ENCODE peak calls at places on chromosomes 13 and 19, in ten cellular contexts. I is Peyer's patch, D is astrocyte of the spinal cord, F is fibroblast of pulmonary artery, M is brain microvascular endothelial cell, L is uterus, H is ovary, V is kidney epithelial cell, E is upper lobe of right lung, K is MM.1S. X is an unnamed sample.

GRCh38 chr13:55967055-55967454 is 1173.7 kb upstream of the PRR20A start:
- DNase-seq in H (no peak), E (no peak), L (no peak), M (no peak), K (no peak), D (no peak), F (no peak), I (no peak), V (no peak), X (no peak)

GRCh38 chr19:17526922-17527321 is 15.5 kb downstream of the PGLS start:
- DNase-seq in F (no peak), K (no peak), L (no peak), D (no peak), H (no peak), V (no peak), E (no peak), I (peak), M (no peak), X (no peak)

GRCh38 chr19:50315773-50316448 is 13.3 kb downstream of the KCNC3 start:
- DNase-seq in L (no peak), H (no peak), K (no peak), I (no peak), D (peak), V (no peak), E (no peak), F (no peak), M (no peak), X (no peak)

GRCh38 chr19:33690461-33691427 is 69.0 kb downstream of the CHST8 start:
- DNase-seq in D (no peak), I (no peak), L (no peak), F (no peak), H (no peak), K (no peak), V (no peak), M (no peak), E (peak), X (no peak)

GRCh38 chr13:111789420-111789819 is 277.5 kb upstream of the SOX1 start:
- DNase-seq in D (no peak), K (no peak), H (no peak), L (no peak), F (no peak), E (no peak), M (no peak), I (no peak), V (no peak), X (no peak)

GRCh38 chr19:16584825-16585801 is 12.9 kb upstream of the SLC35E1 start:
- DNase-seq in H (no peak), F (no peak), I (no peak), K (peak), M (no peak), D (no peak), V (no peak), L (no peak), E (no peak), X (no peak)

GRCh38 chr19:3576696-3577443 is 4.1 kb downstream of the HMG20B start:
- DNase-seq in I (no peak), M (no peak), L (peak), E (no peak), F (peak), V (no peak), D (peak), K (no peak), H (peak), X (no peak)

GRCh38 chr19:33520844-33521479 is 629 bp downstream of the PEPD start:
- DNase-seq in D (no peak), M (no peak), K (no peak), H (no peak), E (no peak), V (no peak), I (no peak), F (no peak), L (peak), X (no peak)

GRCh38 chr19:35362261-35363000 is 4.2 kb downstream of the FFAR3 start:
- DNase-seq in V (no peak), D (no peak), F (no peak), M (no peak), I (no peak), E (no peak), L (no peak), K (no peak), H (no peak), X (no peak)

GRCh38 chr19:55098716-55099556 is 18.5 kb downstream of the PPP1R12C start:
- DNase-seq in L (no peak), K (no peak), M (no peak), D (no peak), V (no peak), E (no peak), H (no peak), I (no peak), F (no peak), X (no peak)
- H3K4me3 ChIP-seq in L (no peak), K (no peak), M (no peak), D (no peak), V (no peak), E (no peak), H (no peak), I (no peak), F (no peak), X (no peak)

GRCh38 chr19:49065905-49066512 is 1.4 kb upstream of the NTF4 start:
- DNase-seq in I (no peak), L (no peak), F (no peak), H (no peak), E (no peak), K (no peak), V (no peak), M (no peak), D (no peak), X (no peak)

GRCh38 chr19:49067554-49067953 is 2.9 kb upstream of the NTF4 start:
- DNase-seq in D (no peak), M (no peak), K (no peak), V (no peak), H (no peak), E (no peak), F (no peak), L (no peak), I (no peak), X (no peak)

GRCh38 chr19:49064029-49064629 is 489 bp downstream of the NTF4 start:
- DNase-seq in H (no peak), I (no peak), L (no peak), F (no peak), K (no peak), M (no peak), E (no peak), V (no peak), D (no peak), X (no peak)

GRCh38 chr19:49061445-49061844 is 3.2 kb downstream of the NTF4 start:
- DNase-seq in F (no peak), V (no peak), D (no peak), K (no peak), E (no peak), M (no peak), L (no peak), I (no peak), H (no peak), X (no peak)

GRCh38 chr19:49064768-49065611 is at the start of gene NTF4:
- DNase-seq in F (peak), M (no peak), D (no peak), L (no peak), H (peak), V (no peak), I (no peak), E (no peak), K (no peak), X (no peak)
- TF ChIP-seq CTCF in F (no peak), M (no peak), D (no peak), L (no peak), H (no peak), V (no peak), I (no peak), E (no peak), K (no peak), X (no peak)

DNA sequence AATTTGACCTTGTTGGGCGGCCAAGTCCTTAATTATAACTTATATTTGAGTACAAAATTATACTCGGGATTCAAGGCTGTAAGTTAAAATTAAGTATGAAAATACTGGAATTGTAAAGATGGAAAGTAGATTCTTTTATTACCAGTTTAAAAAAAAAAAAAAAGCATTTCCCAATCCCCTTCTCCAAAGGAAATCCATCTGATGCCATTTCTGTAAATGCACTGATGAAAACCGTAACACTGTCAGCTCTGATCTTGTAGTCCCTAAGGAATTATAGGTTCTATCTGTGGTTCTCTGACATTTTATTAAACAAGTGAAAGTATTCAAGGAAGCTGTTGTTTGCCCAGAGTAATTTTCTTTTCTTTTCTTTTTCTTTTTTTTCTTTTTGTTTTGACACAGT is 41.6 kb upstream of the HNRNPA1L2 start:
- DNase-seq in F (peak), E (no peak), V (no peak), I (no peak), K (no peak), H (no peak), L (no peak), D (peak), M (no peak), X (no peak)
- H3K4me3 ChIP-seq in F (peak), E (peak), V (peak), I (peak), K (no peak), H (peak), L (peak), D (peak), M (peak), X (peak)

GRCh38 chr13:28755546-28755870 is 36.7 kb upstream of the SLC46A3 start:
- DNase-seq in I (no peak), H (no peak), L (no peak), F (no peak), K (no peak), E (no peak), M (no peak), D (no peak), V (no peak), X (peak)

GRCh38 chr13:28754698-28755545 is 36.2 kb upstream of the SLC46A3 start:
- DNase-seq in E (no peak), L (peak), K (no peak), F (peak), M (peak), I (no peak), V (no peak), H (no peak), D (peak), X (no peak)

GRCh38 chr13:28751210-28751935 is 32.6 kb upstream of the SLC46A3 start:
- DNase-seq in L (no peak), M (no peak), D (no peak), H (no peak), V (no peak), K (no peak), E (no peak), I (no peak), F (peak), X (no peak)

GRCh38 chr13:28753946-28754345 is 35.2 kb upstream of the SLC46A3 start:
- DNase-seq in L (no peak), E (no peak), V (no peak), K (no peak), D (no peak), F (no peak), H (no peak), M (no peak), I (no peak), X (no peak)

DNA sequence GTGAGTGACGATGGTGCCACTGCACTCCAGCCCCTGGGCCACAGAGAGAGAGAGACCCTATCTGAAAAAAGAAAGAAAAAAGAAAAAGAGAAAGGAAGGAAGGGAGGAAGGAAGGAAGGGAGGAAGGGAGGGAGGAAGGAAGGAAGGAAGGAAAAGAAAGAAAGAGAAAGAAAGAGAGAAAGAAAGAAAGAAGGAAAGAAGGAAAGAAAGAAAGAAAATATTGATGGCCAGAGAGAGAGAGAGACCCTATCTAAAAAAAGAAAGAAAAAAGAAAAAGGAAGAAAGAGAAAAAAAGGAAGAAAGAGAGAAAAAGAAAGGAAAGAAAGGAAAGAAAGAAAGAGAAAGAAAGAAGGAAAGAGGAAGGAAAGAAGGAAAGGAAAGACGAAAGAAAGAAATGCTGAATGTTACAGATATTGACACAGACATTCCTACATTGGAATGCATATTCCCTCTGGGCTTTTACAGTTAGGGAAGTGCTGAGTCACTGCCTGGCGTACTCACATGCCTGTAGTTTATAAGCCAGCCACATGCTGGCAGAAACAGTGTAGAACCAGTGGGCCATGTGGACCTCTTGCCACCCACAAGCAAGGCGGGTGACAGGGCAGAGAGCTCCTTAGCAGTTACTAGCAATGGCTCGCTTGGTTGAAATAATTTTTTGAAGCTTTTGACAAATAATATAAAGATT is 34.6 kb upstream of the SLC46A3 start:
- DNase-seq in F (peak), V (peak), K (no peak), L (no peak), D (peak), I (no peak), M (peak), E (peak), H (no peak), X (peak)
- TF ChIP-seq CTCF in F (peak), V (no peak), K (no peak), L (no peak), D (peak), I (peak), M (peak), E (peak), H (no peak), X (no peak)

DNA sequence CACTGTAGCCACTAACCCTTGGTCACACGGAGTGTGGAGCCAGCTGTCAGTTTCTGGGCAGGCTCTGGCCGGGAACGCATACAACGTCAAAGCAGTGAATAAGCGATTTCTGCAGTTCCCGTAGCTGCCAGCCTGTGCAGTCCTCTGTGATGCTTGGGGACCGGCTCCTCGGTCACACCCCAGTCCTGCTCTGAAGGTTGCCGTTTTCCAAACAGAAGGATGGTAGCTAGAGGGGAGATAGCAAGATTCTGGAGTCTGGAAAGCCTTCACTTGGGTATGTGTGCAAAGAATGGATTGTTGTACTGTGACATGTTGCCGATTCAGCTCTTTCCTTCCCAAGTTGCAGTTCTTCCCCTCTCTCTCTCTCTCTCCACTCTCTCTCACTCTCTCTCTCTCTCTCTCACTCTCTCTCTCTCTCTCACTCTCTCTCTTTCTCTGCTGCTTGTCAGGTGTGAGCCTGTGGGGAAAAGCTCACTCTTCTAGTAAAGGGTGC is 38.7 kb upstream of the C1QTNF9 start:
- DNase-seq in D (peak), H (peak), K (no peak), F (peak), E (peak), V (no peak), M (peak), L (peak), I (peak), X (no peak)
- H3K4me3 ChIP-seq in D (peak), H (no peak), K (no peak), F (peak), E (peak), V (peak), M (peak), L (peak), I (peak), X (peak)

DNA sequence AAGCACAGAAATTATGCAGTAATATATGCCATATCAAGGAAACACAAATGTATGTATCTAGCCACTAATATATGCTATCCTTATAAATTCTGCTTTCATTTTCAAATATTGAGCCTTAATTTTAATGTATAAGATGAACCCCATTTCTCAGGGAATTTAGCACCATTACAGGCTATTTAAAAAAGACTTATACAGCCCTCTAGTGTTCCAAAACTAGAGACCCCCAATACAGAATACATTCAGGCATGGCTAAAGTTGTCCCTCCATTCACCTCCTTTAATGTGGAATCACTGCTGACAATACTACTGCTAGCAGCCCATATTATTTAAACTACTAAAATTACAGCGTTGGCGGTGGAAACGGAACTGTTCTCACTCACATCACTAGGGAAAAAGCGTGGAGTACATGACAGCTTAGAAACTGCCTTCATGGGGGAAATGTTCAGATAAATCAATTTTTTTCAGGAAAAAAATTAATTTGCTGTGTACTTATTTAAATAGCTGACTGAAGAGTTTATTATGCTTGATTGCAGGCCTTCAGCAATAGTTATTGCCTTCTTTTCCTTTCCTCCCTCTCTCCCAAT is 541.0 kb downstream of the PCDH9 start:
- DNase-seq in D (peak), H (no peak), V (no peak), I (no peak), L (no peak), E (no peak), M (no peak), K (no peak), F (peak), X (no peak)
- TF ChIP-seq CTCF in D (peak), H (no peak), V (peak), I (no peak), L (no peak), E (no peak), M (peak), K (no peak), F (peak), X (peak)

DNA sequence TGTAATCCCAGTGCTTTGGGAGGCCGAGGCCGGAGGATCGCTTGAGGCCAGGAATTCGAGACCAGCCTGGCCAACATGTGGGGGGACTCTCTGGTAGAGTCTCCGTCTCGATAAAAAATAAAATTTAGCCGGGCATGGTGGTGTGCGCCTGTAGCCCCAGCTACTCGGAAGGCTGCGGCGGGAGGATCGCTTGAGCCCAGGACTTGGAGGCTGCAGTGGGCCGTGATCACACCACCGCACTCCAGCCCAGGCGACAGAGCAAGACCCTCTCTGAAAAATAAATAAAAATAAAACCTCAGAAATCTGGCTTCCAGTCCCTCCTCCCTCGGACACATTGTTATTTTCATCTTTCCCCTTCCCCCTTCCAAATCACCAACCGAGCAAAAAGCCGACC is 332 bp downstream of the IRGQ start:
- DNase-seq in K (peak), I (peak), D (no peak), L (no peak), M (no peak), F (no peak), H (no peak), V (no peak), E (no peak), X (no peak)
- H3K4me3 ChIP-seq in K (peak), I (peak), D (peak), L (peak), M (peak), F (peak), H (peak), V (peak), E (peak), X (peak)

GRCh38 chr13:26678796-26679195 is 81.8 kb downstream of the GPR12 start:
- DNase-seq in H (no peak), K (no peak), V (no peak), I (no peak), L (no peak), M (no peak), F (no peak), E (no peak), D (no peak), X (no peak)
- TF ChIP-seq CTCF in H (no peak), K (no peak), V (no peak), I (no peak), L (no peak), M (no peak), F (no peak), E (no peak), D (no peak), X (no peak)

DNA sequence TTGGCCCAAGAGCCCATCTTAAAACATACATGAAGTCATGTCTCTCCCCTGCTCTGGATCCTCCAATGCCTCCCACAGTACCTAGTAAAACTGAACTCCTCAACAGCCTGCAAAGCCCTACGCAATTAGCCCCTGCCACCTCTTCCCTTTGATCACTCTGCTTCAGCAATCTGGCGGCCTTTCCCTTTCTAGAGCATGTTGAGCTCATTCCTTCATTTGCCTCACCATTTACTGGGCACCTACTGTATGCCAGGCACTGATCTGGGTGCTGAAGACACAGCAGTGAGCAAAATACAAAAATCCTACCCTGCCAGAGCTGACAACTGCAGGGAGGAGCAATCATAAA is 2.9 kb downstream of the KEAP1 start:
- DNase-seq in L (no peak), F (no peak), M (no peak), I (no peak), E (no peak), H (no peak), K (no peak), V (no peak), D (no peak), X (no peak)
- H3K4me3 ChIP-seq in L (no peak), F (no peak), M (no peak), I (no peak), E (no peak), H (no peak), K (no peak), V (no peak), D (no peak), X (no peak)

DNA sequence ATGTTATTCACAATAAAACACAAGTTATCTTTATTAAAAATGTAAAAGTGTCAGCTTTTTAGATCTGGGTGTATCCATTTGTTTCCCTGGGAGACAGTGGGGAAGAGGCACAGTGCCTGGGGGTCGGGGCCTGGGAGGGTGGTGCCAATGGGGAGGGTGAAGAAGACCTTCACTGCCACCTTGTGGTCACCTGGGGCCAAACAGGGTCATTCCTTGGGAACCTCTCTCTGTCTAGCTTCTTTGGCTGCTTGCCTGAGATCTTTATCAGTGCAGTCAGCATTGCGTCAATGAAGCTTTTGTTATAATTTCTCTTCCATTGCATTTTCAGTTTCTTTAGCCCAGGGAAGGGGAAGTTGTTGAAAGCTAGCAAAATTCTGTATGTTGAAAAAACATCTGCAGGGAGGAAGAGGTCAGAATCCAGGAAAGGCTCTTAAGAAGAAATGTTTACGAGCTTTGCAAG is 39.1 kb downstream of the PCDH8 start:
- DNase-seq in L (no peak), V (peak), D (peak), E (peak), K (peak), I (peak), F (peak), H (no peak), M (peak), X (peak)
- TF ChIP-seq CTCF in L (no peak), V (peak), D (peak), E (peak), K (peak), I (peak), F (peak), H (no peak), M (peak), X (peak)

X was measured in AG09309.